ENCODE peak calls at places on chromosomes 4 and X, in nine cellular contexts. V is kidney, O is skeletal muscle cell, A is ovary, D is fibroblast of the aortic adventitia, Y is fibroblast of pulmonary artery, W is dorsolateral prefrontal cortex, F is LNCaP clone FGC, N is foreskin fibroblast. H is an unnamed sample.

GRCh38 chr4:55468724-55469123 is 73.0 kb downstream of the TMEM165 start:
- DNase-seq in V (no peak), O (peak), A (no peak), D (peak), Y (peak), W (no peak), F (peak), N (peak), H (no peak)

GRCh38 chr4:186132577-186133277 is 28.2 kb downstream of the FAM149A start:
- DNase-seq in V (no peak), O (peak), A (no peak), D (peak), Y (peak), W (no peak), F (no peak), N (no peak), H (no peak)

GRCh38 chrX:40261955-40262596 is 164.3 kb upstream of the BCOR start:
- DNase-seq in V (peak), O (no peak), A (peak), D (peak), Y (peak), W (no peak), F (no peak), N (no peak), H (no peak)

GRCh38 chr4:83644677-83645639 is 109.0 kb downstream of the GPAT3 start:
- DNase-seq in V (no peak), O (peak), A (no peak), D (peak), Y (peak), W (no peak), F (peak), N (peak), H (peak)

GRCh38 chr4:15753786-15754185 is 24.3 kb upstream of the CD38 start:
- DNase-seq in V (peak), O (no peak), A (no peak), D (peak), Y (peak), W (no peak), F (no peak), N (no peak), H (no peak)

GRCh38 chr4:52714597-52715254 is 36.5 kb downstream of the ERVMER34-1 start:
- DNase-seq in V (no peak), O (no peak), A (no peak), D (peak), Y (peak), W (no peak), F (no peak), N (no peak), H (peak)

GRCh38 chr4:145076473-145076855 is 21.5 kb downstream of the ANAPC10 start:
- DNase-seq in V (no peak), O (no peak), A (no peak), D (peak), Y (no peak), W (no peak), F (no peak), N (no peak), H (no peak)

GRCh38 chrX:34638116-34638515 is 19.0 kb downstream of the TMEM47 start:
- DNase-seq in V (no peak), O (no peak), A (no peak), D (peak), Y (peak), W (no peak), F (no peak), N (no peak), H (peak)

GRCh38 chrX:72019487-72019886 is 108.8 kb downstream of the NHSL2 start:
- DNase-seq in V (no peak), O (no peak), A (no peak), D (no peak), Y (no peak), W (no peak), F (no peak), N (no peak), H (no peak)

GRCh38 chr4:153542835-153543234 is 76.7 kb downstream of the TMEM131L start:
- DNase-seq in V (no peak), O (no peak), A (no peak), D (no peak), Y (no peak), W (no peak), F (no peak), N (no peak), H (no peak)

GRCh38 chrX:131577999-131578734 is 34.3 kb downstream of the OR13H1 start:
- DNase-seq in V (no peak), O (no peak), A (no peak), D (no peak), Y (no peak), W (no peak), F (no peak), N (no peak), H (no peak)

GRCh38 chr4:151475338-151475737 is 66.4 kb downstream of the FHIP1A start:
- DNase-seq in V (no peak), O (no peak), A (no peak), D (no peak), Y (no peak), W (no peak), F (no peak), N (no peak), H (no peak)

GRCh38 chr4:15194520-15194919 is 192.2 kb downstream of the CPEB2 start:
- DNase-seq in V (no peak), O (no peak), A (no peak), D (no peak), Y (no peak), W (no peak), F (no peak), N (no peak), H (no peak)

GRCh38 chr4:124025423-124025822 is 628.8 kb downstream of the SPRY1 start:
- DNase-seq in V (no peak), O (peak), A (no peak), D (no peak), Y (no peak), W (no peak), F (no peak), N (no peak), H (no peak)

GRCh38 chrX:105876658-105877057 is 54.3 kb downstream of the NRK start:
- DNase-seq in V (no peak), O (no peak), A (no peak), D (no peak), Y (peak), W (no peak), F (peak), N (no peak), H (peak)

GRCh38 chrX:87409113-87409841 is 108.3 kb upstream of the KLHL4 start:
- DNase-seq in V (peak), O (peak), A (peak), D (peak), Y (peak), W (no peak), F (peak), N (no peak), H (no peak)

GRCh38 chrX:38859602-38860001 is 58.3 kb downstream of the MID1IP1 start:
- DNase-seq in V (no peak), O (peak), A (no peak), D (peak), Y (peak), W (no peak), F (no peak), N (peak), H (no peak)

GRCh38 chr4:107279729-107280128 is 243.6 kb upstream of the DKK2 start:
- DNase-seq in V (no peak), O (no peak), A (no peak), D (peak), Y (peak), W (no peak), F (peak), N (peak), H (no peak)

GRCh38 chr4:108024078-108024990 is 34.6 kb downstream of the HADH start:
- DNase-seq in V (no peak), O (no peak), A (no peak), D (no peak), Y (no peak), W (no peak), F (no peak), N (no peak), H (no peak)

GRCh38 chr4:153438916-153439756 is 27.0 kb upstream of the TMEM131L start:
- DNase-seq in V (no peak), O (no peak), A (no peak), D (no peak), Y (no peak), W (no peak), F (no peak), N (no peak), H (peak)

GRCh38 chrX:55342533-55343501 is 78.1 kb upstream of the PAGE3 start:
- DNase-seq in V (no peak), O (no peak), A (no peak), D (peak), Y (peak), W (no peak), F (peak), N (no peak), H (peak)

GRCh38 chrX:39809326-39809725 is 288.4 kb downstream of the BCOR start:
- DNase-seq in V (no peak), O (no peak), A (no peak), D (peak), Y (peak), W (no peak), F (no peak), N (peak), H (no peak)

GRCh38 chrX:139759637-139760036 is 51.7 kb upstream of the MCF2 start:
- DNase-seq in V (no peak), O (no peak), A (no peak), D (peak), Y (peak), W (no peak), F (no peak), N (peak), H (peak)

GRCh38 chr4:155071962-155072361 is 136.5 kb upstream of the NPY2R start:
- DNase-seq in V (no peak), O (no peak), A (no peak), D (no peak), Y (no peak), W (no peak), F (no peak), N (no peak), H (no peak)

GRCh38 chr4:3114377-3114776 is 39.9 kb downstream of the HTT start:
- DNase-seq in V (no peak), O (no peak), A (no peak), D (peak), Y (no peak), W (no peak), F (no peak), N (no peak), H (no peak)

GRCh38 chr4:88093874-88094273 is 64.6 kb downstream of the ABCG2 start:
- DNase-seq in V (no peak), O (no peak), A (no peak), D (no peak), Y (no peak), W (no peak), F (no peak), N (no peak), H (no peak)

GRCh38 chr4:172143605-172144314 is 330.6 kb downstream of the GALNTL6 start:
- DNase-seq in V (no peak), O (no peak), A (no peak), D (no peak), Y (no peak), W (no peak), F (no peak), N (no peak), H (no peak)

GRCh38 chr4:138609943-138610350 is 367.8 kb upstream of the SLC7A11 start:
- DNase-seq in V (no peak), O (peak), A (no peak), D (peak), Y (peak), W (no peak), F (no peak), N (peak), H (no peak)

GRCh38 chrX:34764842-34765241 is 107.8 kb upstream of the TMEM47 start:
- DNase-seq in V (no peak), O (no peak), A (no peak), D (no peak), Y (no peak), W (no peak), F (peak), N (no peak), H (no peak)

GRCh38 chr4:37001688-37002436 is 242.7 kb upstream of the NWD2 start:
- DNase-seq in V (no peak), O (no peak), A (no peak), D (no peak), Y (no peak), W (no peak), F (no peak), N (no peak), H (no peak)

GRCh38 chr4:33262809-33263208 is 2542.6 kb downstream of the PCDH7 start:
- DNase-seq in V (no peak), O (peak), A (no peak), D (peak), Y (peak), W (no peak), F (no peak), N (peak), H (no peak)

GRCh38 chrX:72554448-72555140 is 18.0 kb downstream of the HDAC8 start:
- DNase-seq in V (no peak), O (no peak), A (no peak), D (no peak), Y (no peak), W (no peak), F (no peak), N (no peak), H (peak)

GRCh38 chr4:184983660-184984356 is 34.5 kb upstream of the HELT start:
- DNase-seq in V (peak), O (peak), A (peak), D (peak), Y (peak), W (peak), F (peak), N (peak), H (peak)

GRCh38 chr4:36712013-36712412 is 430.6 kb downstream of the DTHD1 start:
- DNase-seq in V (no peak), O (peak), A (no peak), D (no peak), Y (peak), W (no peak), F (no peak), N (no peak), H (no peak)

GRCh38 chr4:165326831-165327210 is 648 bp upstream of the MSMO1 start:
- DNase-seq in V (no peak), O (no peak), A (peak), D (no peak), Y (peak), W (no peak), F (no peak), N (no peak), H (peak)

GRCh38 chr4:165328101-165328425 is 594 bp downstream of the MSMO1 start:
- DNase-seq in V (no peak), O (no peak), A (no peak), D (no peak), Y (no peak), W (no peak), F (no peak), N (no peak), H (no peak)

GRCh38 chr4:165327211-165328100 is at the start of gene MSMO1:
- DNase-seq in V (peak), O (peak), A (peak), D (peak), Y (peak), W (peak), F (peak), N (peak), H (peak)

GRCh38 chr4:165330071-165330470 is 2.6 kb downstream of the MSMO1 start:
- DNase-seq in V (no peak), O (no peak), A (no peak), D (no peak), Y (no peak), W (no peak), F (no peak), N (no peak), H (no peak)

DNA sequence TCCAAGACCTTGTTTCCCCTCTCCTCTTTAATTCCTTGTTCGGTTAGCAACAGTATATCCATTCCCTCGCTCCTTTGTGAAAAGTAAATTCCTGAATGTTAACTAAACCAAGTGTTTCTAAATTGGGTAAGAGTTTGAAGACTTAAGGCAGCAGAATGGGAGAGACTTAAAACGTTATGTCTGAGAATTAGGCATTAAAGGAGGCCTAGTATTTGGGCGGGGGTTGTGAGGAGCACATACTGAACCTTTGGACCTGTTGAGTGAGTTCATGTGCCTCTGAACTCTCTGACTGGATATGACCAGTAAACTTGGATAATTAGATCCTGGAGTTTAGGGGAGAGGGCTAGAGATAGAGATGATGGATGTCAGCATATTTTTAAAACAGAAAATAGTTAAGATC is 1.2 kb downstream of the MSMO1 start:
- DNase-seq in V (no peak), O (no peak), A (no peak), D (no peak), Y (no peak), W (no peak), F (no peak), N (no peak), H (no peak)
- H3K4me3 ChIP-seq in V (peak), O (peak), A (peak), D (peak), Y (peak), W (peak), F (peak), N (peak), H (peak)

DNA sequence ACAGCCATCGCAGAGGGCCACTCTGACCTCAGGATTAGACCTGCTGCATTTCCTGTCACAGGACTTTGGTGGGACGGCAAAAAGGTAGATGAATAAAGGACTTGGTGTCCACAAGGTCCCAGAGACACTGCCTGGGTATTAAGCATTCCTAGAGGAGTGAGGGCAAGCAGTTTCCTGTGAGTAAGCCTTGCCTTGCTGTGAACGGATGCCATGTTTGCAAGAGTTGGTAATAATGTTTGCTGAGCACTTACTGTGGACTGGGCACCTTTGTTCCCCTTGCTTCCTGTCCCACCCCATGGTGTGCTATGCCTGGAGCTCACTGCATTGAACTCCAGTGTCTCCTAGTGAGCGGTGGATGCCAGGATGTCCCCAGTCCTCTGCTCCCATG is 95.7 kb upstream of the MSX1 start:
- DNase-seq in V (no peak), O (no peak), A (no peak), D (no peak), Y (peak), W (no peak), F (no peak), N (no peak), H (peak)
- H3K4me3 ChIP-seq in V (no peak), O (no peak), A (no peak), D (no peak), Y (no peak), W (no peak), F (no peak), N (no peak), H (no peak)

DNA sequence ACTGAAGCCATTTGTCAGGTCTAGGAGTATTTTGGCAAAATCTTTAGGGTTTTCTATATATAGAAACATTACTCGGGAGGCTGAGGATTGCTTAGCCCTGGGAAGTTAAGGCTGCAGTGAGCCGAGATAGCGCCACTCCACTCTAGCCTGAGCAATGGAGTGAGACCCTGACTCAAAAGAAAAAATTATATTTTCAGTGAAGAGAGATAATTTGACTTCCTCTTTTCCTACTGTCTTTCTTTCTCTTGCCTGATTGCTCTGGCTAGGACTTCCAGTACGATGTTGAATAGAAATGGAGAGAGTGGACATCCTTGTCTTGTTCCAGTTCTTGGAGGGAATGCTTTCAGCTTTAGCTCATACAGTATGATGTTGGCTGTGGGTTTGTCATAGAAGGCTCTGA is 44.4 kb downstream of the UCHL1 start:
- DNase-seq in V (no peak), O (no peak), A (no peak), D (no peak), Y (no peak), W (no peak), F (no peak), N (no peak), H (no peak)
- H3K4me3 ChIP-seq in V (no peak), O (no peak), A (no peak), D (no peak), Y (no peak), W (no peak), F (no peak), N (no peak), H (no peak)

DNA sequence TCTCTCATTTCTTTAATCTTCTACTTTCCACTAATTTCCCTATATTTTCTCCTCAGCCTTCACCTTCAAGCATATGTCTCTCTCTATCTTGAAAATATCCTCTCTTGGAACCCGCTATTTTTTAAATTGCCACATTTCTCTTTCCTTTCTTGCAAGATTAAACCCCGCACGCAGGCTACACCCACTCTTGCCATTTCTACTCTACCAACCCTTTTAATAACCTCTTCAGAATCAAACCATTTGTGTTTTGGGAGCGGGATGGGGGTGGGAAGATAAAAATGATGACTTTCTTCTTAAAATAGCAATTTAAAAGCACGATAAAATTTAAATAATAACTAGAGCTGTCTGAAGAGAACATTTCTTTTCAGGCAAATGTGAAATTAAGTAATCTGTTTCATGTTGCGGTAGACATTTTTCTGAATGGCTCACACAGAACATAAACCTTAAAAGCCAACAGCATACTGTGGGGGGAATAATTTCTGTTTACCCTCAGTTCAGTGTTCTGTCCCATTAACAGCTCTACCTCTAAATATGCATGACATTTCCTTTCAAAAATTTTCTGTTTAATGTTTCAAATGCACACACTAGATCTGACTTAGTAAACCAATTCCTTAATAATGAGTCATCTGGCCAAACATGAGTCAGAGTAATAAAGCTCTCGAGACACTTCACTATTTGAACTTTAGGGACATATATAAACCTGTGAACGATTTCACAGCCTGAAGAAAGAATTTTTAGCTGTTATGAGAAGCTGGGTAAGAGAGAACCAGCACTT is 20.5 kb downstream of the ARSJ start:
- DNase-seq in V (no peak), O (peak), A (no peak), D (peak), Y (peak), W (no peak), F (peak), N (peak), H (peak)
- H3K4me3 ChIP-seq in V (no peak), O (peak), A (no peak), D (peak), Y (peak), W (no peak), F (no peak), N (no peak), H (no peak)

GRCh38 chr4:119302073-119302832 is 19.7 kb downstream of the FABP2 start:
- DNase-seq in V (no peak), O (no peak), A (no peak), D (no peak), Y (no peak), W (no peak), F (no peak), N (no peak), H (no peak)

GRCh38 chr4:119300072-119300387 is 21.9 kb downstream of the FABP2 start:
- DNase-seq in V (peak), O (no peak), A (peak), D (peak), Y (peak), W (no peak), F (no peak), N (no peak), H (peak)

GRCh38 chr4:119297795-119298194 is 24.1 kb downstream of the FABP2 start:
- DNase-seq in V (no peak), O (no peak), A (no peak), D (no peak), Y (no peak), W (no peak), F (no peak), N (no peak), H (no peak)

GRCh38 chr4:119300388-119301131 is 21.4 kb downstream of the FABP2 start:
- DNase-seq in V (peak), O (peak), A (peak), D (peak), Y (peak), W (peak), F (peak), N (peak), H (peak)

GRCh38 chr4:119299221-119300071 is 22.5 kb downstream of the FABP2 start:
- DNase-seq in V (no peak), O (no peak), A (no peak), D (peak), Y (peak), W (no peak), F (no peak), N (no peak), H (peak)
- H3K4me3 ChIP-seq in V (peak), O (peak), A (peak), D (peak), Y (peak), W (peak), F (peak), N (peak), H (peak)

GRCh38 chr4:110634320-110635154 is 11.7 kb upstream of the PITX2 start:
- DNase-seq in V (no peak), O (no peak), A (no peak), D (no peak), Y (no peak), W (no peak), F (no peak), N (no peak), H (no peak)
- H3K4me3 ChIP-seq in V (no peak), O (peak), A (no peak), D (no peak), Y (no peak), W (no peak), F (no peak), N (peak), H (no peak)

GRCh38 chrX:119990995-119991787 is 47.6 kb upstream of the NKAP start:
- DNase-seq in V (no peak), O (no peak), A (no peak), D (no peak), Y (no peak), W (no peak), F (no peak), N (no peak), H (no peak)
- H3K4me3 ChIP-seq in V (no peak), O (peak), A (no peak), D (no peak), Y (no peak), W (peak), F (no peak), N (no peak), H (no peak)

H was measured in GM12865.